ENCODE peak calls at places on chromosomes 2 and 18, in ten cellular contexts. K, M, W, H, O, X, L, V, I and Z are unnamed samples.
A peak's percentile ranks its signal among the peaks of the same experiment; 100 is the strongest.

GRCh38 chr2:60311524-60311923 is 241.9 kb downstream of the BCL11A start:
- DNase-seq in V (no peak), M (no peak), K (no peak), L (no peak), I (no peak), X (no peak), H (no peak), O (no peak), W (no peak), Z (no peak)

GRCh38 chr2:74391209-74391579 is 11.1 kb upstream of the DCTN1 start:
- DNase-seq in I (no peak), K (peak; percentile 67), X (no peak), L (no peak), H (no peak), O (no peak), V (no peak), M (no peak), W (no peak), Z (peak; percentile 18)

GRCh38 chr2:25326326-25327013 is 15.3 kb downstream of the DNMT3A start:
- DNase-seq in L (no peak), K (no peak), W (no peak), V (peak; percentile 38), O (no peak), X (no peak), M (no peak), H (no peak), I (no peak), Z (no peak)

GRCh38 chr18:30957086-30957485 is 85.5 kb downstream of the DSC3 start:
- DNase-seq in I (no peak), X (no peak), V (no peak), W (no peak), H (no peak), L (no peak), M (no peak), K (peak; percentile 84), O (no peak), Z (peak; percentile 48)

GRCh38 chr2:138919336-138919735 is 139.1 kb upstream of the NXPH2 start:
- DNase-seq in V (no peak), H (no peak), I (no peak), K (no peak), L (no peak), M (no peak), W (no peak), X (no peak), O (no peak), Z (no peak)

GRCh38 chr18:47191956-47192355 is 15.8 kb upstream of the IER3IP1 start:
- DNase-seq in I (no peak), O (no peak), L (no peak), H (no peak), W (no peak), V (no peak), X (no peak), K (peak; percentile 55), M (no peak), Z (no peak)

GRCh38 chr18:48997681-48997984 is 46.9 kb upstream of the SMAD7 start:
- DNase-seq in X (no peak), I (no peak), V (no peak), M (no peak), H (no peak), O (no peak), K (no peak), L (no peak), W (no peak), Z (no peak)

GRCh38 chr2:73970850-73971471 is 13.7 kb upstream of the TET3 start:
- DNase-seq in O (peak; percentile 23), M (peak; percentile 90), W (no peak), K (peak; percentile 32), H (peak; percentile 88), V (peak; percentile 74), I (no peak), L (no peak), X (peak; percentile 89), Z (no peak)

GRCh38 chr18:12991839-12992216 is 666 bp downstream of the CEP192 start:
- DNase-seq in V (no peak), X (no peak), K (no peak), I (no peak), O (no peak), M (no peak), H (no peak), W (no peak), L (no peak), Z (peak; percentile 24)

GRCh38 chr2:61471905-61472805 is 1.3 kb upstream of the USP34 start:
- DNase-seq in O (no peak), W (peak; percentile 28), K (peak; percentile 26), L (no peak), V (no peak), X (no peak), H (no peak), I (no peak), M (no peak), Z (peak; percentile 15)

GRCh38 chr2:141440072-141440635 is 690.7 kb downstream of the LRP1B start:
- DNase-seq in O (no peak), L (no peak), M (no peak), X (peak; percentile 64), H (no peak), W (no peak), K (no peak), I (no peak), V (no peak), Z (no peak)

GRCh38 chr2:54627973-54628372 is 95.5 kb upstream of the EML6 start:
- DNase-seq in V (no peak), I (no peak), L (no peak), H (no peak), W (no peak), O (no peak), M (no peak), X (no peak), K (no peak), Z (no peak)

GRCh38 chr2:9830685-9831410 is 12.4 kb upstream of the TAF1B start:
- DNase-seq in H (no peak), V (no peak), X (no peak), W (no peak), L (no peak), K (no peak), O (no peak), M (no peak), I (no peak), Z (no peak)

GRCh38 chr2:191198271-191198670 is 46.9 kb upstream of the MYO1B start:
- DNase-seq in M (no peak), K (no peak), L (no peak), X (no peak), W (no peak), V (no peak), I (no peak), H (no peak), O (no peak), Z (no peak)

GRCh38 chr2:190696792-190697398 is 48.0 kb downstream of the NAB1 start:
- DNase-seq in W (no peak), L (no peak), O (no peak), X (no peak), H (no peak), M (no peak), K (no peak), V (no peak), I (no peak), Z (no peak)

GRCh38 chr2:231391981-231392380 is 3.5 kb upstream of the B3GNT7 start:
- DNase-seq in V (no peak), K (no peak), L (no peak), O (no peak), H (no peak), W (no peak), I (no peak), X (no peak), M (peak; percentile 55), Z (no peak)

GRCh38 chr2:8535821-8536685 is 145.8 kb upstream of the ID2 start:
- DNase-seq in W (no peak), L (no peak), X (no peak), K (peak; percentile 58), I (no peak), M (peak; percentile 61), H (peak; percentile 45), O (peak; percentile 18), V (no peak), Z (no peak)

GRCh38 chr2:70141754-70142589 is 48.8 kb downstream of the C2orf42 start:
- DNase-seq in I (peak; percentile 38), W (no peak), H (no peak), L (no peak), K (peak; percentile 38), V (peak; percentile 68), X (no peak), M (no peak), O (peak; percentile 67), Z (peak; percentile 25)

GRCh38 chr18:79104137-79104536 is 34.9 kb downstream of the ATP9B start:
- DNase-seq in L (no peak), I (no peak), W (no peak), K (no peak), X (no peak), H (no peak), M (no peak), O (no peak), V (no peak), Z (no peak)

GRCh38 chr2:43005211-43005974 is 213.0 kb upstream of the HAAO start:
- DNase-seq in I (no peak), H (no peak), O (no peak), L (no peak), V (no peak), W (no peak), X (no peak), M (no peak), K (no peak), Z (no peak)

GRCh38 chr2:200703132-200703925 is 108.4 kb upstream of the BZW1 start:
- DNase-seq in W (no peak), O (no peak), M (peak; percentile 34), K (peak; percentile 76), H (no peak), L (peak; percentile 35), I (no peak), V (peak; percentile 18), X (no peak), Z (peak; percentile 49)

GRCh38 chr2:207791579-207792243 is 22.0 kb upstream of the FZD5 start:
- DNase-seq in M (no peak), X (no peak), O (no peak), W (no peak), V (no peak), L (no peak), I (no peak), K (no peak), H (no peak), Z (no peak)

GRCh38 chr2:100291152-100291970 is 30.9 kb downstream of the LONRF2 start:
- DNase-seq in X (peak; percentile 84), V (no peak), M (peak; percentile 83), L (peak; percentile 54), O (peak; percentile 64), K (peak; percentile 100), W (no peak), I (peak; percentile 8), H (no peak), Z (peak; percentile 100)

GRCh38 chr2:160389875-160390274 is 103.7 kb downstream of the RBMS1 start:
- DNase-seq in I (no peak), L (peak; percentile 52), X (no peak), H (no peak), M (peak; percentile 77), O (no peak), W (no peak), V (no peak), K (peak; percentile 80), Z (peak; percentile 56)

GRCh38 chr18:40222736-40223135 is 1732.3 kb upstream of the PIK3C3 start:
- DNase-seq in H (no peak), L (peak; percentile 2), I (no peak), X (no peak), O (no peak), M (no peak), K (peak; percentile 50), W (no peak), V (no peak), Z (peak; percentile 35)

GRCh38 chr2:16251511-16252205 is 311.3 kb downstream of the MYCN start:
- DNase-seq in I (no peak), K (no peak), V (no peak), M (no peak), O (no peak), L (no peak), H (no peak), W (no peak), X (no peak), Z (no peak)